ENCODE peak calls at places on chromosome 6, in five cellular contexts. M is NCI-H1930; A is activated CD4-positive, alpha-beta T cell treated with anti-CD3 and anti-CD28 coated beads, Interleukin-2, amount 50 U/mL, for 1 hour; I is NCI-H1105 treated with DMSO at 0.1 percent for 48 hours; X is cardiac fibroblast. T is an unnamed sample.

GRCh38 chr6:28980797-28981390 is 24.2 kb downstream of the ZNF311 start:
- DNase-seq in M (peak), A (peak), I (peak), X (peak), T (peak)

GRCh38 chr6:130906736-130907381 is 79.7 kb downstream of the SMLR1 start:
- DNase-seq in M (no peak), A (no peak), I (no peak), X (peak), T (no peak)

GRCh38 chr6:124512431-124512830 is 449.8 kb upstream of the RNF217 start:
- DNase-seq in M (no peak), A (no peak), I (no peak), X (no peak), T (no peak)

GRCh38 chr6:16730720-16731502 is 30.3 kb downstream of the ATXN1 start:
- DNase-seq in M (no peak), A (no peak), I (no peak), X (no peak), T (peak)

GRCh38 chr6:2875840-2876207 is 27.3 kb downstream of the SERPINB9 start:
- DNase-seq in M (no peak), A (peak), I (no peak), X (no peak), T (no peak)

GRCh38 chr6:135291288-135292116 is 110.4 kb downstream of the MYB start:
- DNase-seq in M (no peak), A (no peak), I (no peak), X (peak), T (no peak)

GRCh38 chr6:125075741-125076481 is 77.7 kb upstream of the TPD52L1 start:
- DNase-seq in M (no peak), A (no peak), I (no peak), X (no peak), T (no peak)

GRCh38 chr6:117463762-117464665 is 18.5 kb upstream of the DCBLD1 start:
- DNase-seq in M (no peak), A (no peak), I (no peak), X (peak), T (no peak)

GRCh38 chr6:48658910-48659309 is 547.9 kb upstream of the PTCHD4 start:
- DNase-seq in M (no peak), A (no peak), I (no peak), X (no peak), T (no peak)

GRCh38 chr6:26065952-26066380 is 21.3 kb upstream of the HFE start:
- DNase-seq in M (peak), A (peak), I (peak), X (peak), T (peak)

GRCh38 chr6:87078983-87079616 is 15.8 kb downstream of the CGA start:
- DNase-seq in M (no peak), A (peak), I (peak), X (peak), T (peak)

GRCh38 chr6:36025932-36026327 is 1.5 kb upstream of the SLC26A8 start:
- DNase-seq in M (no peak), A (no peak), I (no peak), X (peak), T (no peak)

GRCh38 chr6:73204252-73204651 is 21.0 kb downstream of the KHDC1L start:
- DNase-seq in M (no peak), A (no peak), I (no peak), X (no peak), T (no peak)

GRCh38 chr6:51147756-51148155 is 329.1 kb downstream of the TFAP2B start:
- DNase-seq in M (no peak), A (no peak), I (no peak), X (no peak), T (no peak)

GRCh38 chr6:22036267-22036666 is 260.6 kb downstream of the PRL start:
- DNase-seq in M (no peak), A (no peak), I (peak), X (no peak), T (peak)

GRCh38 chr6:10801224-10801848 is 37.0 kb downstream of the MAK start:
- DNase-seq in M (peak), A (peak), I (peak), X (peak), T (peak)

GRCh38 chr6:136486357-136486756 is 63.9 kb downstream of the MAP7 start:
- DNase-seq in M (no peak), A (no peak), I (no peak), X (no peak), T (no peak)

GRCh38 chr6:167827062-167827587 is 414 bp downstream of the AFDN start:
- DNase-seq in M (no peak), A (no peak), I (peak), X (no peak), T (no peak)

T was measured in NCI-H526 treated with DMSO at 0.1 percent for 48 hours.